ENCODE peak calls at places on chromosomes 5 and 9, in four cellular contexts. One of them, this sample, is unnamed. For H3K4me1, the result is how much of the 10 kb centered on the place peaks cover.

GRCh38 chr5:52990531-52990925 is 1.4 kb downstream of the ITGA2 start:
- DNase-seq in body of pancreas: no peak
- DNase-seq in H1: no peak
- DNase-seq in sigmoid colon: no peak
- DNase-seq in this sample: no peak

GRCh38 chr9:16192403-16193017 is 639.7 kb downstream of the CCDC171 start:
- DNase-seq in body of pancreas: no peak
- DNase-seq in H1: no peak
- DNase-seq in sigmoid colon: no peak
- DNase-seq in this sample: no peak

GRCh38 chr5:867300-867699 is 16.5 kb upstream of the ZDHHC11 start:
- DNase-seq in body of pancreas: no peak
- DNase-seq in H1: no peak
- DNase-seq in sigmoid colon: no peak
- DNase-seq in this sample: no peak

GRCh38 chr5:163760498-163760897 is 255.1 kb downstream of the MAT2B start:
- DNase-seq in body of pancreas: no peak
- DNase-seq in H1: no peak
- DNase-seq in sigmoid colon: no peak
- DNase-seq in this sample: no peak

GRCh38 chr5:176170084-176170483 is 68.1 kb upstream of the SIMC1 start:
- DNase-seq in body of pancreas: no peak
- DNase-seq in H1: no peak
- DNase-seq in sigmoid colon: no peak
- DNase-seq in this sample: no peak

GRCh38 chr9:129280236-129281231 is 102.5 kb upstream of the IER5L start:
- DNase-seq in body of pancreas: peak
- DNase-seq in H1: peak
- DNase-seq in sigmoid colon: peak
- DNase-seq in this sample: no peak

GRCh38 chr9:84975926-84976325 is 306.4 kb downstream of the NTRK2 start:
- DNase-seq in body of pancreas: no peak
- DNase-seq in H1: no peak
- DNase-seq in sigmoid colon: no peak
- DNase-seq in this sample: no peak

GRCh38 chr9:6305954-6306563 is 22.1 kb upstream of the TPD52L3 start:
- DNase-seq in body of pancreas: no peak
- DNase-seq in H1: no peak
- DNase-seq in sigmoid colon: no peak
- DNase-seq in this sample: no peak

GRCh38 chr9:104905153-104905901 is 22.6 kb downstream of the ABCA1 start:
- DNase-seq in body of pancreas: no peak
- DNase-seq in H1: no peak
- DNase-seq in sigmoid colon: no peak
- DNase-seq in this sample: no peak

GRCh38 chr5:53031695-53032096 is 42.5 kb downstream of the ITGA2 start:
- DNase-seq in body of pancreas: no peak
- DNase-seq in H1: no peak
- DNase-seq in sigmoid colon: no peak
- DNase-seq in this sample: no peak

GRCh38 chr5:12316812-12317211 is 412.6 kb upstream of the CTNND2 start:
- DNase-seq in body of pancreas: no peak
- DNase-seq in H1: no peak
- DNase-seq in sigmoid colon: no peak
- DNase-seq in this sample: no peak

GRCh38 chr9:81073821-81074220 is 615.5 kb downstream of the TLE1 start:
- DNase-seq in body of pancreas: no peak
- DNase-seq in H1: no peak
- DNase-seq in sigmoid colon: no peak
- DNase-seq in this sample: no peak

GRCh38 chr5:176608937-176609723 is 826 bp downstream of the GPRIN1 start:
- DNase-seq in body of pancreas: no peak
- DNase-seq in H1: no peak
- DNase-seq in sigmoid colon: no peak
- DNase-seq in this sample: no peak

GRCh38 chr5:168679515-168679920 is 100.3 kb upstream of the PANK3 start:
- DNase-seq in body of pancreas: peak
- DNase-seq in H1: peak
- DNase-seq in sigmoid colon: peak
- DNase-seq in this sample: peak

GRCh38 chr9:130332384-130332926 is 66.9 kb downstream of the HMCN2 start:
- DNase-seq in body of pancreas: no peak
- DNase-seq in H1: no peak
- DNase-seq in sigmoid colon: peak
- DNase-seq in this sample: no peak

GRCh38 chr5:172180936-172181335 is 7.1 kb downstream of the STK10 start:
- DNase-seq in body of pancreas: no peak
- DNase-seq in H1: no peak
- DNase-seq in sigmoid colon: no peak
- DNase-seq in this sample: no peak

GRCh38 chr5:139903450-139903804 is 107.8 kb downstream of the PSD2 start:
- DNase-seq in body of pancreas: no peak
- DNase-seq in H1: no peak
- DNase-seq in sigmoid colon: peak
- DNase-seq in this sample: no peak

GRCh38 chr9:89226076-89226475 is 47.5 kb upstream of the SHC3 start:
- DNase-seq in body of pancreas: no peak
- DNase-seq in H1: peak
- DNase-seq in sigmoid colon: no peak
- DNase-seq in this sample: peak

GRCh38 chr5:132060501-132061161 is at the start of gene IL3:
- DNase-seq in body of pancreas: peak
- DNase-seq in H1: peak
- DNase-seq in sigmoid colon: peak
- DNase-seq in this sample: no peak

GRCh38 chr9:71364196-71364955 is 243.0 kb upstream of the TRPM3 start:
- DNase-seq in body of pancreas: no peak
- DNase-seq in H1: no peak
- DNase-seq in sigmoid colon: no peak
- DNase-seq in this sample: no peak

GRCh38 chr9:126157826-126158431 is 168.7 kb upstream of the MVB12B start:
- DNase-seq in body of pancreas: no peak
- DNase-seq in H1: no peak
- DNase-seq in sigmoid colon: no peak
- DNase-seq in this sample: no peak

GRCh38 chr9:36169166-36169565 is at the start of gene CCIN:
- DNase-seq in body of pancreas: no peak
- DNase-seq in H1: no peak
- DNase-seq in sigmoid colon: no peak
- DNase-seq in this sample: no peak

GRCh38 chr5:151670953-151671636 is 15.6 kb downstream of the SPARC start:
- DNase-seq in body of pancreas: no peak
- DNase-seq in H1: no peak
- DNase-seq in sigmoid colon: no peak
- DNase-seq in this sample: no peak

GRCh38 chr5:159003045-159004030 is 96.4 kb downstream of the EBF1 start:
- DNase-seq in body of pancreas: no peak
- DNase-seq in H1: no peak
- DNase-seq in sigmoid colon: no peak
- DNase-seq in this sample: no peak

GRCh38 chr9:113875917-113876805 is at the start of gene ZNF618:
- DNase-seq in body of pancreas: peak
- DNase-seq in H1: peak
- DNase-seq in sigmoid colon: no peak
- DNase-seq in this sample: no peak

GRCh38 chr5:67879619-67880357 is 335.8 kb upstream of the PIK3R1 start:
- DNase-seq in body of pancreas: no peak
- DNase-seq in H1: no peak
- DNase-seq in sigmoid colon: no peak
- DNase-seq in this sample: no peak

GRCh38 chr5:150491876-150492275 is 16.1 kb upstream of the NDST1 start:
- DNase-seq in body of pancreas: no peak
- DNase-seq in H1: no peak
- DNase-seq in sigmoid colon: no peak
- DNase-seq in this sample: no peak
- H3K4me1 ChIP-seq in body of pancreas: half or more
- H3K4me1 ChIP-seq in H1: under half
- H3K4me1 ChIP-seq in sigmoid colon: half or more
- H3K4me1 ChIP-seq in this sample: under half

GRCh38 chr9:135886147-135886981 is 21.0 kb downstream of the CAMSAP1 start:
- DNase-seq in body of pancreas: no peak
- DNase-seq in H1: no peak
- DNase-seq in sigmoid colon: no peak
- DNase-seq in this sample: no peak
- H3K27ac ChIP-seq in body of pancreas: no peak
- H3K27ac ChIP-seq in H1: no peak
- H3K27ac ChIP-seq in sigmoid colon: no peak
- H3K27ac ChIP-seq in this sample: no peak

DNA sequence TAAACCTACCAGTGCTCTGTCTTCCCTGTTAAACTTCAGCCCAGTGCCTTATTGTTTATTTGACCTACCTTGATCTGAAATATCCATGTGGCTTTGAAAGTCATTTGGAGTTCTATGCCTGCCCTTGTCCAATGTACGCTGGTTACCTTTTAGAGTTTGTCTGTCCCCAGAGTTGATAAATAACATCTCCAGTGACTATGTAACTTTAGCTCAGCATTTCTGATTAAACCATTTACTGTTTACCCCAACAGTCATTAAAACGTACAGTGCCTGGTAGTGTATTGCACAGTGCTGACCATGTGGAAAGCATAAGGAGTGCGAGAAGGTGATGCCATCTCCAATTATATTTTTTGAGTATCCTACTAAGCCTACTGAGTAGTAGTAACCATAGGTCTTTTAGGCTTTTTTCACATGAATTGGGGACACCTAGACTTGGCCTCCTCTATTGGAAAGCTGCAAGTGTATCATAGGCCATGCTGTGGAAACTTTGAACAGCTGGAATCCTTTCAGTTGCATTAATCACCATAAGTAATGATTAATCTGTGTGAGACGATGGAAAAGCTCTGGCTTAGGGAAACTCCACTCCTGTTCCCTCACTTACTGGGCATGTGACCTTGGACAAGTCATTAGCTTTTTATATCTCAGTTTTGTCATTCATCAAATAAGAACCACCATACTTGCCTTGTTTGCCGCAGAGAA is 93.5 kb downstream of the MAST4 start:
- DNase-seq in body of pancreas: no peak
- DNase-seq in H1: no peak
- DNase-seq in sigmoid colon: no peak
- DNase-seq in this sample: no peak
- H3K4me1 ChIP-seq in body of pancreas: under half
- H3K4me1 ChIP-seq in H1: under half
- H3K4me1 ChIP-seq in sigmoid colon: under half
- H3K4me1 ChIP-seq in this sample: under half

GRCh38 chr9:97365634-97366033 is 46.3 kb upstream of the TDRD7 start:
- DNase-seq in body of pancreas: no peak
- DNase-seq in H1: no peak
- DNase-seq in sigmoid colon: no peak
- DNase-seq in this sample: no peak

GRCh38 chr9:97366889-97367288 is 45.0 kb upstream of the TDRD7 start:
- DNase-seq in body of pancreas: no peak
- DNase-seq in H1: no peak
- DNase-seq in sigmoid colon: no peak
- DNase-seq in this sample: no peak

GRCh38 chr9:97367729-97368128 is 44.2 kb upstream of the TDRD7 start:
- DNase-seq in body of pancreas: no peak
- DNase-seq in H1: no peak
- DNase-seq in sigmoid colon: no peak
- DNase-seq in this sample: no peak

GRCh38 chr9:97366476-97366875 is 45.4 kb upstream of the TDRD7 start:
- DNase-seq in body of pancreas: no peak
- DNase-seq in H1: no peak
- DNase-seq in sigmoid colon: no peak
- DNase-seq in this sample: no peak

DNA sequence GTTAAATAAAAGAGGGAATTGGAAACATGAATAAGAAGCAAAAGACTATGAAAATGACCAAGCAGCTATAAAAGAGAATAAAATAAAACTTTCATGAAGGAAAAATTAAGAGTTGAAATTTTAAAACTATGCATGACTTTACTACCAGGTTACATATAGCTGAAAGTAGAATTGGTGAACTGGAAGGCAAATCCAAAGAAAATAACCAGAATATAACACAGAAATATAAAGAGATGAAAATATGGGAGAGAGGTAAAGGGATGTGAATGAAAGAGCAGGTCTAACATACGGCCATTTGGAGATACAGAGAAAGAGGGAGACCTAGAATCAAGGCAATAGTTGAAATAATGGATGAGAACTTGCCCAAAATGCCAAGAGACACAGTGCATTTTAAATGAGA is 42.9 kb upstream of the TDRD7 start:
- DNase-seq in body of pancreas: no peak
- DNase-seq in H1: no peak
- DNase-seq in sigmoid colon: no peak
- DNase-seq in this sample: no peak
- H3K27ac ChIP-seq in body of pancreas: no peak
- H3K27ac ChIP-seq in H1: no peak
- H3K27ac ChIP-seq in sigmoid colon: no peak
- H3K27ac ChIP-seq in this sample: no peak

GRCh38 chr9:127767405-127767804 is 11.1 kb downstream of the SH2D3C start:
- DNase-seq in body of pancreas: no peak
- DNase-seq in H1: no peak
- DNase-seq in sigmoid colon: no peak
- DNase-seq in this sample: no peak
- H3K4me1 ChIP-seq in body of pancreas: under half
- H3K4me1 ChIP-seq in H1: under half
- H3K4me1 ChIP-seq in sigmoid colon: under half
- H3K4me1 ChIP-seq in this sample: under half

GRCh38 chr5:2131826-2132496 is 249.2 kb upstream of the IRX4 start:
- DNase-seq in body of pancreas: no peak
- DNase-seq in H1: no peak
- DNase-seq in sigmoid colon: no peak
- DNase-seq in this sample: no peak
- H3K27ac ChIP-seq in body of pancreas: no peak
- H3K27ac ChIP-seq in H1: no peak
- H3K27ac ChIP-seq in sigmoid colon: no peak
- H3K27ac ChIP-seq in this sample: no peak